ENCODE peak calls at places on chromosomes 6 and 20, in five cellular contexts. B, U, F, X and A are unnamed samples.
A peak's percentile ranks its signal among the peaks of the same experiment; 100 is the strongest.

GRCh38 chr6:127516676-127517273 is 2.4 kb downstream of the MTCL3 start:
- DNase-seq in B (peak; percentile 20), U (peak; percentile 75), F (peak; percentile 66), X (no peak), A (peak; percentile 74)

GRCh38 chr20:32870985-32871384 is 12.3 kb downstream of the EFCAB8 start:
- DNase-seq in B (no peak), U (no peak), F (no peak), X (no peak), A (no peak)

GRCh38 chr6:21438237-21438985 is 155.1 kb upstream of the SOX4 start:
- DNase-seq in B (no peak), U (no peak), F (peak; percentile 87), X (no peak), A (peak; percentile 82)

GRCh38 chr6:44297063-44298038 is 15.8 kb downstream of the AARS2 start:
- DNase-seq in B (peak; percentile 25), U (peak; percentile 39), F (peak; percentile 67), X (no peak), A (peak; percentile 67)

GRCh38 chr6:135820340-135820739 is 31.2 kb upstream of the PDE7B start:
- DNase-seq in B (no peak), U (no peak), F (no peak), X (no peak), A (no peak)

GRCh38 chr20:59144179-59144830 is 19.3 kb upstream of the ZNF831 start:
- DNase-seq in B (no peak), U (no peak), F (no peak), X (no peak), A (peak; percentile 86)

GRCh38 chr6:137866200-137866913 is 702 bp upstream of the TNFAIP3 start:
- DNase-seq in B (no peak), U (no peak), F (peak; percentile 56), X (no peak), A (peak; percentile 92)

GRCh38 chr20:62517901-62518610 is 42.3 kb upstream of the GATA5 start:
- DNase-seq in B (no peak), U (no peak), F (no peak), X (no peak), A (no peak)

GRCh38 chr6:41625442-41625841 is 12.8 kb upstream of the MDFI start:
- DNase-seq in B (peak; percentile 36), U (peak; percentile 48), F (no peak), X (peak; percentile 85), A (peak; percentile 22)

GRCh38 chr6:10587694-10588392 is 66.7 kb downstream of the GCNT2 start:
- DNase-seq in B (no peak), U (peak; percentile 8), F (no peak), X (no peak), A (peak; percentile 40)

GRCh38 chr20:57738484-57738883 is 28.7 kb upstream of the PMEPA1 start:
- DNase-seq in B (peak; percentile 37), U (no peak), F (no peak), X (no peak), A (no peak)

GRCh38 chr6:84197708-84198107 is 29.7 kb downstream of the CEP162 start:
- DNase-seq in B (no peak), U (peak; percentile 24), F (no peak), X (no peak), A (no peak)

GRCh38 chr6:158219229-158219628 is 51.1 kb downstream of the GTF2H5 start:
- DNase-seq in B (peak; percentile 13), U (peak; percentile 99), F (no peak), X (peak; percentile 83), A (no peak)

DNA sequence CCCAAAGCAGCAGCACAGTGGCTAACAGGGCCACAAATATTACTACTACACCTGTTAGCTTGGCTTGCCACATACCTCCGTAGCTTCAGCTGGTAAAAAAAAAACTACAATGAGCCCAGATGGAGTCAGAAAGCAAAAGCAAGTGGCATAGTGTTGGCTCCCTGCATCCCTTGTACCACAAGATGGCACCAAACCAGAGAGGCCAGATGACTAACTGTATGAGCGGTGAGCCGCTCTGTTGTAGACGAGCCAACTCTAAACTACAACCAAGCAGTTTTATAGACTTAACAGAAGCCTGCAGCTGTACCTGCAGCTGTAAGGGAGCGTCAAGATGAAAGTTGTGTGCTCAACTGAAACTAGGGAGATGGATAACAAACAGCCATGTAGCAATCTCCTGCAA is 84.5 kb upstream of the MCHR2 start:
- DNase-seq in B (no peak), U (peak; percentile 11), F (no peak), X (no peak), A (peak; percentile 3)
- TF ChIP-seq CTCF in B (no peak), U (peak; percentile 44), F (no peak), X (peak; percentile 65), A (no peak)

GRCh38 chr20:37282558-37282957 is 6.9 kb upstream of the MANBAL start:
- DNase-seq in B (peak; percentile 19), U (peak; percentile 90), F (no peak), X (no peak), A (no peak)
- TF ChIP-seq CTCF in B (peak; percentile 51), U (peak; percentile 77), F (no peak), X (peak; percentile 63), A (no peak)

GRCh38 chr20:37007898-37008649 is 56.6 kb upstream of the SAMHD1 start:
- DNase-seq in B (no peak), U (peak; percentile 83), F (peak; percentile 57), X (no peak), A (no peak)
- TF ChIP-seq CTCF in B (no peak), U (peak; percentile 53), F (peak; percentile 47), X (peak; percentile 7), A (no peak)

GRCh38 chr20:55058938-55059337 is 583.5 kb downstream of the DOK5 start:
- DNase-seq in B (no peak), U (no peak), F (no peak), X (no peak), A (no peak)

GRCh38 chr20:55052464-55052863 is 577.1 kb downstream of the DOK5 start:
- DNase-seq in B (no peak), U (no peak), F (no peak), X (no peak), A (no peak)

GRCh38 chr20:55054443-55054842 is 579.0 kb downstream of the DOK5 start:
- DNase-seq in B (no peak), U (no peak), F (no peak), X (peak; percentile 11), A (no peak)

GRCh38 chr20:55053389-55053788 is 578.0 kb downstream of the DOK5 start:
- DNase-seq in B (no peak), U (no peak), F (no peak), X (no peak), A (no peak)

GRCh38 chr20:55057779-55058415 is 582.5 kb downstream of the DOK5 start:
- DNase-seq in B (peak; percentile 10), U (no peak), F (no peak), X (no peak), A (no peak)
- TF ChIP-seq CTCF in B (no peak), U (no peak), F (no peak), X (peak; percentile 61), A (no peak)

DNA sequence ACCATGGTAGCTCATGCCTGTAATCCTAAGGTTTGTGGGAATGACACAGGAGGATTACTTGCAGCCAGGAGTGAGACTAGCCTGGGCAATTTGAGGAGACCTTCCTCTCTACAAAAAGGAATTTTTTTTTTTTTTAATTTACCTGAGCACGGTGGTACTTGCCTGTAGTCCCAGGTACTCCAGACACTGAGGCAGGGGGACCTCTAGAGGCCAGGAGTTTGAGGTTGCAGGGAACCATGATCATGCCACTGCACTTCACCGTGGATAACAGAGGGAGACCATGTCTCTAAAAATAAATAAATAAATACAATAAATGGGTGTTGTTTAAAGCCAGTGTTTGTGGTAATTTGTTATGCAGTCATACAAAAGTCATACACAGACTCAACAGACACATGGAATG is 2.4 kb upstream of the HLA-F start:
- DNase-seq in B (no peak), U (no peak), F (no peak), X (no peak), A (peak; percentile 40)
- TF ChIP-seq CTCF in B (no peak), U (no peak), F (peak; percentile 38), X (peak; percentile 54), A (no peak)

GRCh38 chr20:2475850-2476741 is 5.5 kb upstream of the SNRPB start:
- DNase-seq in B (no peak), U (no peak), F (no peak), X (no peak), A (no peak)

GRCh38 chr20:2480381-2480780 is 9.8 kb upstream of the SNRPB start:
- DNase-seq in B (no peak), U (no peak), F (no peak), X (no peak), A (no peak)

DNA sequence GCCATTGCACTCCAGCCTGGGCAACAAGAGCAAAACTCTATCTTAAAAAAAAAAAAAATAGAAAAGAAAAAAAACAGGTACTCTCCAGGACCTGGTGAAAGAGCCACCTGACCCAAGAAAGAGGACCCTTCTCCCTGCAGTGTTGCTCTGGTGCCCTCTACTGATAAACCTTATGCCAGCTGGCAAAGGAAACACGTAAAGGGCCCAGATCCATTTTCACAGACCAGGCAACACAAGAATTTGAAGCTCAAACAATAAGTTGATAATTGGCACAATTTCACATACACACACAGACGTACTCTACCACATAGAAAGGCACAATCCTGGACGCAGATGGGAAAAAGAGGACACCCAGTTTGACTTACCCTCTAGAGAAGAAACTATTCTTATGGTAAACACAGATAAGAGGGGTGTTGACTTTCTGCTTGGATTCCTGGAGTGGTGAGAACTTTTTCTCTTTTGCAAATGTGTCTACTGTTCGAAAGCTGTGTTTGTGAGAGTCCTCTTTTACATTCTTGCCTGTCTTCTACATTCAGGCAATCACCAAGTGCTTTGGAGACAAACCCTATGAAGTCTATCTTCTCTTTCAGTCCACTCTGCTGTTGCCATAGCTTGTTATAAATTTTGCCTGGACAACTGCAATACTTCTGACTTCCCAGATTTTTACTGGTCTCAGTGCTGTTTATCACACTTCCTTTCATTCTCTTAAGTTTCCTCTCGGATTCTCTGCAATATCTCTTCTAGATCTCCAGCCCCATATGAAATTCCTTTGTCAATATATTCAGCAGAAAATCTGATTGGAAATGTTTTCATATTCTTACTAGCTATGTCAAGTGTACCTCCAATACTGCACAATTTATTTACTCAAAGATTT is 6.4 kb upstream of the SNRPB start:
- DNase-seq in B (no peak), U (no peak), F (no peak), X (no peak), A (no peak)
- TF ChIP-seq CTCF in B (no peak), U (peak; percentile 9), F (no peak), X (peak; percentile 36), A (no peak)

DNA sequence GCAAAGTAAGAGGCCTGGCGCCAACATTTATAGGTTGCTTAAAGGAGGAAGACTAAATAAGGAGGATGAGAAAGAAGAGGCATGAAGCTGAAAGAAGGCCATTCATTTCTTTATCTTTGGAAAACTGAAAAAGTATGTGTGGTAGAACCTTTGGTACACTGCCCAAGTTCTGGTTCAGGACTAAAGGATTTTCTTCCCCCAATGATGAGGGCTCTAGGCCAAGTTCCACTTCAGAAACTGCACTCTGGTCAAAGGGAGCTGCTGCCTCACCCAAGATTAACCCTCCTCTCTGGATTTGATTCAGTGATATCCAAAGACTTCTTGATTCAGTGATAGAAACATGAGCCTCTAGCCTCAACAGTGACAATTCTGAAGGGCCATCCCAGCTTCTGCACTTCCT is 5.0 kb upstream of the KPNA5 start:
- DNase-seq in B (no peak), U (no peak), F (no peak), X (no peak), A (no peak)
- TF ChIP-seq CTCF in B (no peak), U (no peak), F (no peak), X (no peak), A (no peak)

GRCh38 chr20:1900321-1900791 is 5.1 kb downstream of the SIRPA start:
- DNase-seq in B (peak; percentile 33), U (peak; percentile 85), F (peak; percentile 63), X (no peak), A (peak; percentile 11)
- TF ChIP-seq CTCF in B (peak; percentile 17), U (peak; percentile 81), F (peak; percentile 54), X (peak; percentile 83), A (peak; percentile 19)